ENCODE peak calls at places on chromosome 17, in five cellular contexts. B is stimulated activated CD4-positive, alpha-beta T cell treated with anti-CD3 and anti-CD28 coated beads, Interleukin-1b, Interleukin-23, amount 100 ng/mL, for 1 hour; R is activated CD8-positive, alpha-beta T cell treated with anti-CD3 and anti-CD28 coated beads for 36 hours; M is cerebellar cortex; C is body of pancreas. J is an unnamed sample.

GRCh38 chr17:82596316-82596715 is 51.9 kb downstream of the WDR45B start:
- DNase-seq in B (no peak), R (no peak), M (no peak), C (no peak), J (no peak)

GRCh38 chr17:51322390-51323029 is 62.2 kb downstream of the UTP18 start:
- DNase-seq in B (no peak), R (no peak), M (peak), C (no peak), J (peak)

GRCh38 chr17:44688675-44689491 is 693 bp downstream of the CCDC43 start:
- DNase-seq in B (no peak), R (no peak), M (no peak), C (no peak), J (no peak)

GRCh38 chr17:57519199-57519598 is 225.9 kb downstream of the CCDC182 start:
- DNase-seq in B (no peak), R (no peak), M (no peak), C (no peak), J (no peak)

GRCh38 chr17:64146418-64147109 is 16.6 kb upstream of the ERN1 start:
- DNase-seq in B (no peak), R (peak), M (peak), C (peak), J (peak)

GRCh38 chr17:81000631-81001357 is 9.2 kb downstream of the CHMP6 start:
- DNase-seq in B (no peak), R (no peak), M (no peak), C (peak), J (no peak)

GRCh38 chr17:64632606-64633005 is 29.5 kb downstream of the SMURF2 start:
- DNase-seq in B (no peak), R (no peak), M (no peak), C (no peak), J (peak)

GRCh38 chr17:73371285-73371684 is 59.5 kb upstream of the CDC42EP4 start:
- DNase-seq in B (no peak), R (no peak), M (no peak), C (no peak), J (peak)

GRCh38 chr17:74163836-74164235 is 39.6 kb upstream of the RPL38 start:
- DNase-seq in B (no peak), R (no peak), M (no peak), C (no peak), J (no peak)

GRCh38 chr17:830950-831349 is 48.8 kb downstream of the MRM3 start:
- DNase-seq in B (no peak), R (no peak), M (no peak), C (no peak), J (no peak)

GRCh38 chr17:80791758-80792284 is 199.8 kb upstream of the CHMP6 start:
- DNase-seq in B (no peak), R (peak), M (no peak), C (peak), J (peak)

GRCh38 chr17:74202879-74203432 is 522 bp upstream of the RPL38 start:
- DNase-seq in B (no peak), R (no peak), M (no peak), C (no peak), J (no peak)

GRCh38 chr17:43809121-43809520 is 23.8 kb downstream of the MPP3 start:
- DNase-seq in B (no peak), R (no peak), M (no peak), C (no peak), J (no peak)

GRCh38 chr17:67105213-67105612 is 60.9 kb downstream of the CACNG1 start:
- DNase-seq in B (no peak), R (no peak), M (no peak), C (no peak), J (peak)

GRCh38 chr17:10119203-10120112 is 78.9 kb downstream of the GAS7 start:
- DNase-seq in B (no peak), R (peak), M (no peak), C (peak), J (peak)